ENCODE peak calls at places on chromosome 9, in ten cellular contexts. F is transverse colon, W is sigmoid colon, D is GM12878, Q is HCT116, Z is stomach, M is spleen, H is HepG2, Y is H1, U is upper lobe of left lung. A is an unnamed sample. For H3K9me3, the result is how much of the 10 kb centered on the place peaks cover.

GRCh38 chr9:88006511-88007290 is 32.4 kb upstream of the CDK20 start:
- DNase-seq in F (no peak), W (no peak), D (no peak), Q (no peak), Z (no peak), M (no peak), H (no peak), Y (no peak), U (no peak), A (no peak)

GRCh38 chr9:26176628-26177027 is 498.4 kb upstream of the TUSC1 start:
- DNase-seq in F (no peak), W (no peak), D (no peak), Q (no peak), Z (no peak), M (no peak), H (no peak), Y (no peak), U (no peak), A (no peak)

GRCh38 chr9:89000973-89001916 is 10.0 kb downstream of the S1PR3 start:
- DNase-seq in F (peak), W (peak), D (no peak), Q (peak), Z (peak), M (peak), H (peak), Y (peak), U (peak), A (peak)

GRCh38 chr9:15206949-15207696 is 99.9 kb downstream of the TTC39B start:
- DNase-seq in F (no peak), W (no peak), D (no peak), Q (no peak), Z (no peak), M (no peak), H (no peak), Y (no peak), U (no peak), A (no peak)

GRCh38 chr9:134870746-134871667 is 9.6 kb upstream of the FCN2 start:
- DNase-seq in F (no peak), W (no peak), D (no peak), Q (no peak), Z (no peak), M (no peak), H (no peak), Y (no peak), U (peak), A (no peak)

GRCh38 chr9:27341545-27342294 is 44.8 kb upstream of the EQTN start:
- DNase-seq in F (peak), W (no peak), D (no peak), Q (no peak), Z (no peak), M (no peak), H (no peak), Y (no peak), U (no peak), A (no peak)

GRCh38 chr9:128894764-128895163 is 12.8 kb downstream of the LRRC8A start:
- DNase-seq in F (no peak), W (no peak), D (no peak), Q (no peak), Z (no peak), M (no peak), H (no peak), Y (no peak), U (no peak), A (no peak)

GRCh38 chr9:128097156-128098016 is 29.4 kb downstream of the SLC25A25 start:
- DNase-seq in F (no peak), W (no peak), D (no peak), Q (no peak), Z (no peak), M (peak), H (no peak), Y (no peak), U (no peak), A (no peak)

GRCh38 chr9:134633362-134634142 is 8.1 kb upstream of the COL5A1 start:
- DNase-seq in F (peak), W (peak), D (no peak), Q (no peak), Z (no peak), M (peak), H (no peak), Y (no peak), U (peak), A (no peak)

GRCh38 chr9:98652302-98652701 is 56.4 kb downstream of the GABBR2 start:
- DNase-seq in F (no peak), W (no peak), D (no peak), Q (no peak), Z (no peak), M (no peak), H (no peak), Y (no peak), U (no peak), A (no peak)

GRCh38 chr9:85182381-85182780 is 512.9 kb downstream of the NTRK2 start:
- DNase-seq in F (no peak), W (no peak), D (no peak), Q (no peak), Z (no peak), M (no peak), H (no peak), Y (no peak), U (no peak), A (no peak)

GRCh38 chr9:124488641-124489040 is 18.6 kb downstream of the NR5A1 start:
- DNase-seq in F (no peak), W (no peak), D (no peak), Q (no peak), Z (no peak), M (no peak), H (no peak), Y (no peak), U (no peak), A (no peak)

GRCh38 chr9:89312154-89312616 is 1.2 kb downstream of the CKS2 start:
- DNase-seq in F (no peak), W (no peak), D (no peak), Q (no peak), Z (no peak), M (no peak), H (no peak), Y (no peak), U (no peak), A (no peak)

GRCh38 chr9:108803666-108804065 is 52.1 kb downstream of the ACTL7B start:
- DNase-seq in F (no peak), W (no peak), D (no peak), Q (no peak), Z (no peak), M (no peak), H (no peak), Y (no peak), U (no peak), A (no peak)

GRCh38 chr9:134738869-134739659 is 97.5 kb downstream of the COL5A1 start:
- DNase-seq in F (peak), W (peak), D (no peak), Q (peak), Z (peak), M (no peak), H (peak), Y (peak), U (peak), A (no peak)

GRCh38 chr9:96193356-96193755 is 108.6 kb downstream of the HSD17B3 start:
- DNase-seq in F (no peak), W (no peak), D (no peak), Q (no peak), Z (no peak), M (no peak), H (no peak), Y (no peak), U (no peak), A (no peak)

GRCh38 chr9:117156150-117156688 is 258.6 kb downstream of the ASTN2 start:
- DNase-seq in F (no peak), W (no peak), D (no peak), Q (no peak), Z (no peak), M (no peak), H (no peak), Y (no peak), U (no peak), A (no peak)

GRCh38 chr9:89436963-89437625 is 60.8 kb downstream of the SEMA4D start:
- DNase-seq in F (peak), W (no peak), D (no peak), Q (no peak), Z (peak), M (peak), H (no peak), Y (no peak), U (peak), A (no peak)

GRCh38 chr9:133801739-133802138 is 63.6 kb upstream of the SARDH start:
- DNase-seq in F (no peak), W (no peak), D (no peak), Q (no peak), Z (no peak), M (no peak), H (peak), Y (no peak), U (no peak), A (no peak)

GRCh38 chr9:89247431-89248370 is 63.3 kb upstream of the CKS2 start:
- DNase-seq in F (no peak), W (no peak), D (no peak), Q (no peak), Z (no peak), M (no peak), H (no peak), Y (peak), U (no peak), A (no peak)

GRCh38 chr9:71931166-71931565 is 19.7 kb downstream of the C9orf85 start:
- DNase-seq in F (no peak), W (no peak), D (no peak), Q (no peak), Z (no peak), M (no peak), H (no peak), Y (no peak), U (no peak), A (no peak)

GRCh38 chr9:880725-881124 is 39.2 kb downstream of the DMRT1 start:
- DNase-seq in F (no peak), W (no peak), D (peak), Q (no peak), Z (no peak), M (no peak), H (no peak), Y (no peak), U (no peak), A (peak)

DNA sequence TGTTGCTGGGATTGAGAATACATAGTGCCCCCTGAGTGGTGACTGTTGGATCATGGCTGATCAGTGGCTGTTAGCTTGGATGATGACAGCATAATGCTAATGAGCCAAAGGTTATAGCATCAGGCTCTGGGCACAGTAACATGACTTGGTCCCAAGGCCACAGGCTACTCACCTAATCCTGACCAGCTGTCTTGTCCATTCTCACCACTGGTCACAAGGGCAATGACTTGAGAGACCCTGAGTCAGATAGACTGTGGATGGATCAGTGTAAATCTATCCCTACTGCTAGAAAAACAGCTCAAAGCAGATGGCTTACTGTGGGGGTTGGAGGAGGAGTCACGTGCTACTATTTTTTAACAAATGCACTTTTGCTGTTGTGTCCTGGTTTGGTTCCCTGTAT is 74.7 kb downstream of the AOPEP start:
- DNase-seq in F (no peak), W (no peak), D (no peak), Q (no peak), Z (no peak), M (no peak), H (no peak), Y (no peak), U (no peak), A (no peak)
- H3K4me3 ChIP-seq in F (no peak), W (no peak), D (no peak), Q (no peak), Z (no peak), M (no peak), H (no peak), Y (no peak), U (no peak), A (peak)

DNA sequence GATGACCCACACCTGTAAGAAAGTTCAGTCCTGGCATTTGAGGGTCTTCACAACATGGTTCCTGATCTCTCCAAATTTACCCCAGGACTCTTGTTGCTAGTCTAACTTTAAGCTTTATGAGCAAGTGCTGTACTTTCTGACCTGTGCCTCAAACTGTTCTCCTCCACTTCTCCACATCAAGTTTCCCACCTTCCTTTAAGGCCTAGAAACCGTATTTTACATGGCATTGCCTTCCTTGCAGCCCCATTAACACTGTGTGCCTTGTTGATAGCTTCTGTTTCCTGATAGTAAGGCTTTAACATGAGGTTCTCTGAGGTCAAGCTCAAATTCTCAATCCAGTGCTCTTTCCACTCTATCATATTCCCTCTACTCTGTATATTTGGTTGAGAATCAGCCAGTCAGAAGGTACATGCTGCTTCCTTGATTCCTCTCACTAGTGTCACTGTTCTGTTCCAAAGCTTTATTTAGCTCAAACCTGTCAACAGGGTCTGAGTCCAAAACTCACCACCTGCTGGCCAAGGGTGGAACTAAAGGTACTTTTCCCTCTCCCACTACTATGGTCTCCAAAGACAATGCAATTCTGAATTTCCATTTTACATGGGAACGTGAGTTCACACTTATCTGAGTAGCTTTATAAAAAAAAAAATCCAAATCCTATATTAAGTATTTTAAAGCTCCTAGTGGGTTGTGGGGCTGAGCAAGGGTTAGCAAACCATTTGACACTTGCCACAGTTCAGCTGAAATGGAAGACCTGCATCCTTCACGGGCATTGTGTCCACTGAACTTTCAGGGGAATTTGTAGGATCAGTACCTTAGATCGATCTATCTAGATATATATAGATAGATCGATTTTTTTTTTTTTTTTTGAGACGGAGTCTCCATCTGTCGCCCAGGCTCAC is 21.1 kb downstream of the VCP start:
- DNase-seq in F (peak), W (no peak), D (no peak), Q (peak), Z (peak), M (no peak), H (peak), Y (no peak), U (peak), A (no peak)
- TF ChIP-seq POLR2AphosphoS5 in F (no peak), W (peak), D (no peak), Q (no peak), Z (peak), M (peak), H (no peak), Y (no peak), U (no peak), A (no peak)

GRCh38 chr9:101408374-101409078 is 9.9 kb downstream of the ZNF189 start:
- DNase-seq in F (no peak), W (no peak), D (no peak), Q (no peak), Z (no peak), M (no peak), H (no peak), Y (no peak), U (no peak), A (no peak)

GRCh38 chr9:101403886-101404285 is 5.2 kb downstream of the ZNF189 start:
- DNase-seq in F (no peak), W (no peak), D (no peak), Q (no peak), Z (no peak), M (no peak), H (no peak), Y (no peak), U (no peak), A (no peak)

GRCh38 chr9:101414839-101415238 is 16.2 kb downstream of the ZNF189 start:
- DNase-seq in F (no peak), W (no peak), D (no peak), Q (no peak), Z (no peak), M (no peak), H (no peak), Y (no peak), U (no peak), A (no peak)

GRCh38 chr9:101409079-101409477 is 10.4 kb downstream of the ZNF189 start:
- DNase-seq in F (no peak), W (no peak), D (no peak), Q (no peak), Z (no peak), M (no peak), H (no peak), Y (no peak), U (no peak), A (no peak)
- H3K9me3 ChIP-seq in F (half or more), W (half or more), D (under half), Q (under half), Z (half or more), M (half or more), H (under half), Y (half or more), U (half or more), A (half or more)

DNA sequence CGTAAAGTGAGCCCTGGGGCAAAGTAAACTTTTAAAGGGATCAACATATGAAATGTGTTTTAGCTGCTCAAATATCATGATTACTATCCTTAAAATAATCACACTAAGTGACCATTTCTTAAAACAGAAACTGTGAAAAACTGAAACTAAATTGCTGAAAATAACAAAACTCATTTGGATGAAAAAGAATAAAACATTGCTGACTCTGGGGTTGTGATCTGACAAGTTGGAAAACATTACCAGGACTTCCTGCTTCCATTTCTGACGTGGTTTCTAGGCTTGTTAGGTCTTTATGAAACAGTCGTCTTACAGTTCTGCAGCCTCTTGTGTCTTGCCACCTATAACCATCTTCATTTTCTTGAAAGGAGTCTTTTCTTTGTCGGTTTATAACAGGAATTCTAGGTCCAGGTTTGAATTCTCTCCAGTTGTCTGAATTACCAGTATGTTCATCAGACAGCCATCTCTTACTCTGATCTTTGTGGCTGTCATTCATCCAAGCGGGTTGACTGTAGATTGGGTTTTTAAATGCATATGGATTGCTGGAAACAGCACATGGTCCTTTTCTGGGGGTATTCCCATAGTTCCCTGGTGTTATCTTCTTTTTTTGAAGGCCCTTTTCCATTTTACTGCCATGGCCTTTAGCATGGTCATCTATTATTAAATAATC is 1.6 kb downstream of the TUT7 start:
- DNase-seq in F (no peak), W (no peak), D (no peak), Q (no peak), Z (no peak), M (no peak), H (no peak), Y (no peak), U (no peak), A (no peak)
- H3K4me3 ChIP-seq in F (peak), W (no peak), D (peak), Q (peak), Z (peak), M (peak), H (peak), Y (no peak), U (no peak), A (no peak)

GRCh38 chr9:136372561-136373299 is 739 bp downstream of the CARD9 start:
- DNase-seq in F (peak), W (peak), D (no peak), Q (no peak), Z (peak), M (peak), H (peak), Y (no peak), U (peak), A (no peak)
- TF ChIP-seq POLR2AphosphoS5 in F (no peak), W (no peak), D (peak), Q (no peak), Z (peak), M (peak), H (no peak), Y (no peak), U (no peak), A (no peak)